ENCODE peak calls at places on chromosomes 3 and 15, in seven cellular contexts. H is HL-60; I is mammary epithelial cell; R is activated CD4-positive, CD25-positive, alpha-beta regulatory T cell; C is amygdala; L is OCI-LY7; F is mesothelial cell of epicardium. E is an unnamed sample.

GRCh38 chr3:194573680-194574437 is 59.4 kb downstream of the TMEM44 start:
- DNase-seq in R (no peak), C (no peak), I (no peak), F (no peak), L (peak), H (no peak), E (no peak)

GRCh38 chr15:65646486-65646885 is 24.7 kb downstream of the SLC24A1 start:
- DNase-seq in C (no peak), L (no peak), H (no peak), R (no peak), F (no peak), I (peak), E (no peak)

GRCh38 chr15:65922621-65923020 is 53.3 kb downstream of the RAB11A start:
- DNase-seq in L (no peak), I (no peak), C (no peak), R (no peak), F (no peak), H (no peak), E (no peak)

GRCh38 chr15:80494311-80494710 is 90.1 kb downstream of the ARNT2 start:
- DNase-seq in I (no peak), R (no peak), F (no peak), C (no peak), H (no peak), L (no peak), E (peak)

GRCh38 chr3:165797551-165797950 is 39.7 kb downstream of the BCHE start:
- DNase-seq in H (no peak), L (no peak), R (no peak), I (no peak), F (no peak), C (no peak), E (no peak)

GRCh38 chr3:39038165-39038564 is 13.6 kb downstream of the SCN11A start:
- DNase-seq in H (no peak), R (no peak), L (no peak), F (no peak), C (no peak), I (peak), E (peak)

GRCh38 chr3:23094890-23095462 is 108.2 kb upstream of the UBE2E2 start:
- DNase-seq in I (peak), R (no peak), C (no peak), F (no peak), L (no peak), H (no peak), E (peak)

GRCh38 chr3:33218446-33219174 is at the start of gene SUSD5:
- DNase-seq in I (peak), F (peak), H (no peak), C (peak), L (no peak), R (no peak), E (no peak)

GRCh38 chr3:113498221-113499005 is 16.5 kb downstream of the SPICE1 start:
- DNase-seq in R (no peak), L (no peak), I (no peak), H (no peak), F (no peak), C (no peak), E (peak)

GRCh38 chr3:98971183-98971681 is 69.7 kb upstream of the DCBLD2 start:
- DNase-seq in L (no peak), C (no peak), F (no peak), I (peak), R (no peak), H (no peak), E (peak)

GRCh38 chr3:33751320-33751719 is 33.3 kb upstream of the CLASP2 start:
- DNase-seq in R (no peak), H (no peak), F (no peak), L (no peak), C (no peak), I (peak), E (no peak)

GRCh38 chr15:41494922-41495735 is 1.5 kb downstream of the ITPKA start:
- DNase-seq in H (no peak), R (no peak), F (no peak), I (no peak), C (no peak), L (peak), E (no peak)

GRCh38 chr3:73072634-73073033 is 11.2 kb downstream of the EBLN2 start:
- DNase-seq in C (no peak), H (peak), F (no peak), R (no peak), I (no peak), L (no peak), E (no peak)

GRCh38 chr3:28077566-28077965 is 163.9 kb upstream of the CMC1 start:
- DNase-seq in I (peak), L (no peak), F (no peak), C (no peak), R (no peak), H (no peak), E (no peak)

GRCh38 chr3:159669024-159669476 is 319.6 kb upstream of the IL12A start:
- DNase-seq in L (no peak), H (no peak), C (no peak), F (no peak), R (no peak), I (no peak), E (peak)

GRCh38 chr3:13844911-13845310 is 35.0 kb downstream of the WNT7A start:
- DNase-seq in L (no peak), H (no peak), I (no peak), C (no peak), R (no peak), F (no peak), E (no peak)

GRCh38 chr3:150135321-150135721 is 164.6 kb upstream of the PFN2 start:
- DNase-seq in L (no peak), F (no peak), I (no peak), H (no peak), C (no peak), R (no peak), E (no peak)

GRCh38 chr15:94524565-94524964 is 293.2 kb downstream of the MCTP2 start:
- DNase-seq in R (no peak), F (no peak), L (no peak), H (no peak), C (no peak), I (peak), E (peak)

GRCh38 chr3:45088959-45089358 is 57.2 kb downstream of the CDCP1 start:
- DNase-seq in H (no peak), L (no peak), R (no peak), F (no peak), I (no peak), C (no peak), E (no peak)

GRCh38 chr15:60957111-60957510 is 272.0 kb downstream of the RORA start:
- DNase-seq in R (no peak), F (no peak), L (no peak), I (no peak), C (no peak), H (no peak), E (no peak)

GRCh38 chr3:128296469-128297251 is 143.4 kb downstream of the EEFSEC start:
- DNase-seq in I (no peak), H (no peak), R (no peak), C (no peak), F (no peak), L (no peak), E (no peak)

GRCh38 chr3:75294124-75294523 is 370.0 kb upstream of the FRG2C start:
- DNase-seq in R (no peak), H (no peak), I (peak), L (no peak), F (peak), C (peak), E (no peak)

GRCh38 chr15:38613085-38613484 is 48.5 kb upstream of the RASGRP1 start:
- DNase-seq in L (no peak), I (no peak), C (no peak), F (no peak), H (no peak), R (no peak), E (no peak)

E was measured in foreskin keratinocyte.